ENCODE peak calls at places on chromosomes 16 and 17, in five cellular contexts. Y is GM12878, N is fibroblast of lung, A is neuronal stem cell, L is Karpas-422. U is an unnamed sample. For H3K27me3, the result is how much of the 10 kb centered on the place peaks cover.

GRCh38 chr16:31110106-31111034 is 2.2 kb downstream of the BCKDK start:
- DNase-seq in A (no peak), N (no peak), Y (no peak), L (no peak), U (no peak)

GRCh38 chr16:88759245-88759975 is 25.6 kb downstream of the PIEZO1 start:
- DNase-seq in L (peak), A (no peak), Y (no peak), N (peak), U (peak)

GRCh38 chr17:40558651-40559015 is 6.6 kb downstream of the CCR7 start:
- DNase-seq in A (no peak), N (no peak), L (no peak), Y (no peak), U (no peak)

GRCh38 chr16:67708368-67708771 is 10.7 kb downstream of the GFOD2 start:
- DNase-seq in A (no peak), N (peak), Y (no peak), L (no peak), U (no peak)

GRCh38 chr16:53091508-53092211 is 36.9 kb downstream of the CHD9 start:
- DNase-seq in Y (peak), L (peak), A (peak), N (peak), U (peak)

GRCh38 chr17:59093702-59094231 is 12.9 kb downstream of the TRIM37 start:
- DNase-seq in A (no peak), Y (no peak), L (no peak), N (peak), U (no peak)

GRCh38 chr17:30552994-30553565 is 75.9 kb downstream of the GOSR1 start:
- DNase-seq in L (no peak), A (no peak), N (no peak), Y (no peak), U (no peak)

GRCh38 chr17:39623356-39623950 is 3.3 kb upstream of the PPP1R1B start:
- DNase-seq in A (peak), Y (no peak), L (peak), N (peak), U (peak)

GRCh38 chr16:81891734-81892364 is 112.8 kb downstream of the PLCG2 start:
- DNase-seq in A (no peak), N (no peak), L (no peak), Y (no peak), U (no peak)

GRCh38 chr17:30793282-30793977 is 31.1 kb downstream of the CRLF3 start:
- DNase-seq in N (no peak), A (no peak), Y (no peak), L (no peak), U (no peak)

GRCh38 chr17:82935944-82936767 is 96.3 kb upstream of the ZNF750 start:
- DNase-seq in L (no peak), Y (no peak), N (no peak), A (no peak), U (no peak)

GRCh38 chr17:73551144-73551543 is 93.1 kb downstream of the SDK2 start:
- DNase-seq in A (no peak), L (no peak), N (no peak), Y (no peak), U (no peak)

GRCh38 chr16:89050119-89050867 is 43.4 kb upstream of the ACSF3 start:
- DNase-seq in A (no peak), L (no peak), N (no peak), Y (no peak), U (no peak)

GRCh38 chr17:67359960-67360817 is 6.2 kb downstream of the PSMD12 start:
- DNase-seq in A (no peak), N (peak), L (peak), Y (no peak), U (peak)

GRCh38 chr16:86856946-86857586 is 278.7 kb downstream of the FOXL1 start:
- DNase-seq in L (no peak), A (no peak), Y (no peak), N (no peak), U (no peak)

GRCh38 chr17:4673986-4674770 is 29.8 kb downstream of the PELP1 start:
- DNase-seq in Y (no peak), L (no peak), A (no peak), N (no peak), U (no peak)

GRCh38 chr17:4673169-4673568 is 30.8 kb downstream of the PELP1 start:
- DNase-seq in N (no peak), Y (no peak), L (no peak), A (no peak), U (no peak)

GRCh38 chr17:4676777-4677176 is 27.2 kb downstream of the PELP1 start:
- DNase-seq in Y (no peak), N (no peak), L (peak), A (no peak), U (no peak)

GRCh38 chr17:4678448-4679026 is 25.4 kb downstream of the PELP1 start:
- DNase-seq in A (no peak), N (peak), Y (no peak), L (no peak), U (no peak)

GRCh38 chr17:4675791-4676190 is 28.1 kb downstream of the PELP1 start:
- DNase-seq in Y (no peak), N (no peak), A (no peak), L (peak), U (no peak)
- H3K27ac ChIP-seq in Y (no peak), N (no peak), A (no peak), L (no peak), U (no peak)

GRCh38 chr17:27428781-27429505 is 27.3 kb upstream of the KSR1 start:
- DNase-seq in A (no peak), L (no peak), Y (no peak), N (no peak), U (no peak)
- H3K27me3 ChIP-seq in A (under half), L (under half), Y (under half), N (under half), U (under half)

GRCh38 chr17:80749611-80750010 is 205.0 kb downstream of the RPTOR start:
- DNase-seq in N (no peak), L (no peak), A (no peak), Y (no peak), U (no peak)

GRCh38 chr17:80750263-80750662 is 205.6 kb downstream of the RPTOR start:
- DNase-seq in A (no peak), Y (no peak), N (no peak), L (no peak), U (no peak)

GRCh38 chr17:80751070-80751459 is 206.4 kb downstream of the RPTOR start:
- DNase-seq in L (no peak), N (no peak), Y (no peak), A (no peak), U (no peak)

GRCh38 chr17:80746262-80746935 is 201.8 kb downstream of the RPTOR start:
- DNase-seq in Y (no peak), A (no peak), L (no peak), N (no peak), U (no peak)

DNA sequence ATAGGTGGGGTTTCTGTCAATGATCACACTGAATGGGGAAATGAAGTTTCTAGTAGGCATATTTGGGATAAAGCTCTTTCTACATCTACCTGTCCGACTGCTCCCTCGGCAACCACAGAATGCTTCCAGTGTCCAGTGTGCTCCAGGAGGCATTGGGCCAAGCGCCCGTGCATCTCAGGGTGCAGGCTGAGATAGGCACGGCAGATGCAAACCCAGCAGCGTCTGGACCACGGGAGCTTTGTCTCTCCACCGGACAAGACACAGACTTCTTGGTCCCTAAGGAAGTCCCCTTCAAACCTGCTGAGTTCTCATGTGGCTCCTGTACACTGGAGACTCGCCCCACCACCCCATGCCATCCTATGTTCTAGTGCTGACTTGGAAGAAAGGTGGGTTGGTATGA is 202.8 kb downstream of the RPTOR start:
- DNase-seq in N (no peak), A (no peak), L (no peak), Y (no peak), U (no peak)
- H3K4me2 ChIP-seq in N (no peak), A (no peak), L (no peak), Y (no peak), U (no peak)

GRCh38 chr16:49649013-49649785 is 206.7 kb downstream of the ZNF423 start:
- DNase-seq in Y (no peak), N (peak), L (no peak), A (no peak), U (no peak)

GRCh38 chr16:49644143-49644460 is 211.8 kb downstream of the ZNF423 start:
- DNase-seq in L (no peak), N (no peak), A (no peak), Y (no peak), U (peak)

GRCh38 chr16:49643429-49644142 is 212.3 kb downstream of the ZNF423 start:
- DNase-seq in Y (no peak), L (no peak), N (peak), A (no peak), U (no peak)

GRCh38 chr16:49647673-49648072 is 208.2 kb downstream of the ZNF423 start:
- DNase-seq in L (no peak), N (no peak), Y (no peak), A (no peak), U (no peak)

GRCh38 chr16:49645263-49645662 is 210.6 kb downstream of the ZNF423 start:
- DNase-seq in L (no peak), Y (no peak), N (no peak), A (no peak), U (no peak)
- H3K27ac ChIP-seq in L (no peak), Y (no peak), N (no peak), A (no peak), U (no peak)

GRCh38 chr16:27595993-27596392 is 46.0 kb downstream of the KATNIP start:
- DNase-seq in L (no peak), N (peak), A (no peak), Y (no peak), U (no peak)

GRCh38 chr16:27597361-27597760 is 47.4 kb downstream of the KATNIP start:
- DNase-seq in L (no peak), N (no peak), A (no peak), Y (no peak), U (no peak)

GRCh38 chr16:27596411-27596810 is 46.5 kb downstream of the KATNIP start:
- DNase-seq in L (no peak), A (no peak), N (no peak), Y (no peak), U (no peak)

GRCh38 chr16:27598226-27598625 is 48.3 kb downstream of the KATNIP start:
- DNase-seq in A (no peak), Y (no peak), L (no peak), N (no peak), U (no peak)

GRCh38 chr16:27595461-27595860 is 45.5 kb downstream of the KATNIP start:
- DNase-seq in L (no peak), N (no peak), A (no peak), Y (no peak), U (no peak)
- H3K27me3 ChIP-seq in L (under half), N (under half), A (under half), Y (under half), U (under half)

GRCh38 chr16:70688266-70688742 is 2.5 kb upstream of the MTSS2 start:
- DNase-seq in A (no peak), Y (no peak), L (no peak), N (peak), U (peak)
- H3K4me2 ChIP-seq in A (no peak), Y (no peak), L (no peak), N (peak), U (peak)